ENCODE peak calls at places on chromosomes 11 and 22, in six cellular contexts. One of them, this sample, is unnamed.

GRCh38 chr11:119027561-119028345 is 2.9 kb downstream of the SLC37A4 start:
- DNase-seq in neural progenitor cell: no peak
- DNase-seq in fibroblast of the aortic adventitia: no peak
- DNase-seq in AG04450: no peak
- DNase-seq in cardiac muscle cell: no peak
- DNase-seq in PC-3: no peak
- DNase-seq in this sample: no peak

GRCh38 chr11:60867871-60868681 is 734 bp downstream of the ZP1 start:
- DNase-seq in neural progenitor cell: no peak
- DNase-seq in fibroblast of the aortic adventitia: no peak
- DNase-seq in AG04450: no peak
- DNase-seq in cardiac muscle cell: no peak
- DNase-seq in PC-3: no peak
- DNase-seq in this sample: no peak

GRCh38 chr11:128848815-128849455 is 18.2 kb downstream of the KCNJ1 start:
- DNase-seq in neural progenitor cell: peak
- DNase-seq in fibroblast of the aortic adventitia: no peak
- DNase-seq in AG04450: no peak
- DNase-seq in cardiac muscle cell: peak
- DNase-seq in PC-3: peak
- DNase-seq in this sample: peak

GRCh38 chr22:43642319-43642718 is 169.8 kb downstream of the EFCAB6 start:
- DNase-seq in neural progenitor cell: no peak
- DNase-seq in fibroblast of the aortic adventitia: no peak
- DNase-seq in AG04450: no peak
- DNase-seq in cardiac muscle cell: no peak
- DNase-seq in PC-3: no peak
- DNase-seq in this sample: no peak

GRCh38 chr22:38704568-38705234 is 1.0 kb upstream of the GTPBP1 start:
- DNase-seq in neural progenitor cell: peak
- DNase-seq in fibroblast of the aortic adventitia: peak
- DNase-seq in AG04450: no peak
- DNase-seq in cardiac muscle cell: no peak
- DNase-seq in PC-3: no peak
- DNase-seq in this sample: no peak

GRCh38 chr11:97615541-97615940 is 1225.7 kb downstream of the JRKL start:
- DNase-seq in neural progenitor cell: no peak
- DNase-seq in fibroblast of the aortic adventitia: no peak
- DNase-seq in AG04450: no peak
- DNase-seq in cardiac muscle cell: no peak
- DNase-seq in PC-3: no peak
- DNase-seq in this sample: no peak

GRCh38 chr11:46948378-46949131 is 12.0 kb downstream of the CSTPP1 start:
- DNase-seq in neural progenitor cell: no peak
- DNase-seq in fibroblast of the aortic adventitia: peak
- DNase-seq in AG04450: peak
- DNase-seq in cardiac muscle cell: no peak
- DNase-seq in PC-3: peak
- DNase-seq in this sample: peak

GRCh38 chr11:124707813-124708212 is 31.9 kb upstream of the NRGN start:
- DNase-seq in neural progenitor cell: no peak
- DNase-seq in fibroblast of the aortic adventitia: no peak
- DNase-seq in AG04450: no peak
- DNase-seq in cardiac muscle cell: no peak
- DNase-seq in PC-3: peak
- DNase-seq in this sample: peak

GRCh38 chr11:35427158-35427557 is 7.8 kb upstream of the SLC1A2 start:
- DNase-seq in neural progenitor cell: no peak
- DNase-seq in fibroblast of the aortic adventitia: peak
- DNase-seq in AG04450: no peak
- DNase-seq in cardiac muscle cell: no peak
- DNase-seq in PC-3: no peak
- DNase-seq in this sample: no peak

GRCh38 chr11:8019671-8020597 is 32.8 kb downstream of the EIF3F start:
- DNase-seq in neural progenitor cell: peak
- DNase-seq in fibroblast of the aortic adventitia: peak
- DNase-seq in AG04450: no peak
- DNase-seq in cardiac muscle cell: peak
- DNase-seq in PC-3: no peak
- DNase-seq in this sample: peak

GRCh38 chr11:58640386-58641023 is 18.0 kb downstream of the CNTF start:
- DNase-seq in neural progenitor cell: no peak
- DNase-seq in fibroblast of the aortic adventitia: no peak
- DNase-seq in AG04450: no peak
- DNase-seq in cardiac muscle cell: no peak
- DNase-seq in PC-3: no peak
- DNase-seq in this sample: no peak

GRCh38 chr11:41921991-41922390 is 462.5 kb upstream of the LRRC4C start:
- DNase-seq in neural progenitor cell: peak
- DNase-seq in fibroblast of the aortic adventitia: no peak
- DNase-seq in AG04450: no peak
- DNase-seq in cardiac muscle cell: no peak
- DNase-seq in PC-3: no peak
- DNase-seq in this sample: no peak

GRCh38 chr11:68609761-68610160 is 74.6 kb upstream of the GAL start:
- DNase-seq in neural progenitor cell: no peak
- DNase-seq in fibroblast of the aortic adventitia: no peak
- DNase-seq in AG04450: no peak
- DNase-seq in cardiac muscle cell: no peak
- DNase-seq in PC-3: no peak
- DNase-seq in this sample: no peak

GRCh38 chr11:68615657-68616056 is 68.7 kb upstream of the GAL start:
- DNase-seq in neural progenitor cell: no peak
- DNase-seq in fibroblast of the aortic adventitia: no peak
- DNase-seq in AG04450: no peak
- DNase-seq in cardiac muscle cell: no peak
- DNase-seq in PC-3: no peak
- DNase-seq in this sample: no peak

GRCh38 chr11:68610452-68611116 is 73.8 kb upstream of the GAL start:
- DNase-seq in neural progenitor cell: peak
- DNase-seq in fibroblast of the aortic adventitia: peak
- DNase-seq in AG04450: no peak
- DNase-seq in cardiac muscle cell: no peak
- DNase-seq in PC-3: no peak
- DNase-seq in this sample: no peak
- TF ChIP-seq CTCF in neural progenitor cell: peak
- TF ChIP-seq CTCF in fibroblast of the aortic adventitia: peak
- TF ChIP-seq CTCF in AG04450: peak
- TF ChIP-seq CTCF in cardiac muscle cell: peak
- TF ChIP-seq CTCF in PC-3: peak
- TF ChIP-seq CTCF in this sample: peak

GRCh38 chr11:72069200-72069599 is 11.1 kb downstream of the NUMA1 start:
- DNase-seq in neural progenitor cell: no peak
- DNase-seq in fibroblast of the aortic adventitia: no peak
- DNase-seq in AG04450: no peak
- DNase-seq in cardiac muscle cell: no peak
- DNase-seq in PC-3: no peak
- DNase-seq in this sample: no peak
- H3K4me3 ChIP-seq in neural progenitor cell: no peak
- H3K4me3 ChIP-seq in fibroblast of the aortic adventitia: peak
- H3K4me3 ChIP-seq in AG04450: peak
- H3K4me3 ChIP-seq in cardiac muscle cell: no peak
- H3K4me3 ChIP-seq in PC-3: no peak
- H3K4me3 ChIP-seq in this sample: no peak

DNA sequence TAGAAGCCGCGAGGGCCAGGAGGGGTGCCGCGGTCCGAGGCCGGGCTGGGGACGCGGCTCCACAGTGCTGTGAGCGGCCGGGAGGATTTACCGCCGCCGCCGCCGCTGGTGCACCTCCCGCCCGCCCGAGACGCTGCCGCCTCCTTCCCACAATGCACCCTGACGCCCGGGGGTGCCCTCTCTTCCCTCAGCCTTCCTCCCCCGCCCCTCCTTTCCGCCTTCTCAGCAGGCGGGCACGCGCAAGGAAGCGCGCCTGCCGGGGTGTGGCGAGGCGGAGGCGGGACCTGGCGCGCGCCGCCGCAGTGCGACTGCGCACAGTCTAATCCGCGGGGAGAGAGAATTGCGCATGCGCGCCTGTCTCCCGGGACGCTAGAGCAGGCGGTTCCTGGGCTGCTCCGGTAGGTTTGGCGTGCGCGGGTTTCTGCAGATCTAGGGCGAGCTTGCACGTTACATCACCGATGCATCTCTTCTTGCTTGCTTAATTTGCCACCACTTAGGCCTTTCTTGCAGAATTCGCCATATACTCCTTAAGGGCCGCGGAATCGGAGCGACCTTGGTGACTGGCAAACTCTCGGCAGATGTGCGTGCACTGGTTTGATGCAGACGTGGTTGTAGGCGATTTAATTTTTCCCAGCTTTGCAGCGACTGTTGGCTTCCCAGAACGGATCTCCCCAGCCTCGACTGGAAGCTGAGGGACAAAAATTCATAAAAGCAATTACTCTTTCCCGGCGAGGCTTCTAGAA is at the start of the genes GVQW3 and THAP12:
- DNase-seq in neural progenitor cell: peak
- DNase-seq in fibroblast of the aortic adventitia: peak
- DNase-seq in AG04450: peak
- DNase-seq in cardiac muscle cell: peak
- DNase-seq in PC-3: peak
- DNase-seq in this sample: peak
- TF ChIP-seq CTCF in neural progenitor cell: peak
- TF ChIP-seq CTCF in fibroblast of the aortic adventitia: no peak
- TF ChIP-seq CTCF in AG04450: no peak
- TF ChIP-seq CTCF in cardiac muscle cell: no peak
- TF ChIP-seq CTCF in PC-3: peak
- TF ChIP-seq CTCF in this sample: no peak

GRCh38 chr22:48361099-48361639 is 1466.5 kb downstream of the BRD1 start:
- DNase-seq in neural progenitor cell: no peak
- DNase-seq in fibroblast of the aortic adventitia: no peak
- DNase-seq in AG04450: no peak
- DNase-seq in cardiac muscle cell: no peak
- DNase-seq in PC-3: no peak
- DNase-seq in this sample: no peak
- H3K4me3 ChIP-seq in neural progenitor cell: no peak
- H3K4me3 ChIP-seq in fibroblast of the aortic adventitia: no peak
- H3K4me3 ChIP-seq in AG04450: no peak
- H3K4me3 ChIP-seq in cardiac muscle cell: no peak
- H3K4me3 ChIP-seq in PC-3: no peak
- H3K4me3 ChIP-seq in this sample: no peak